ENCODE peak calls at places on chromosomes 5 and 9, in five cellular contexts. C is iPS DF 6.9, F is posterior cingulate gyrus, K is NCI-H1105, T is fibroblast of lung. Q is an unnamed sample.

GRCh38 chr5:169296456-169297220 is 4.3 kb downstream of the SLIT3 start:
- DNase-seq in K (no peak), C (no peak), T (peak; percentile 67), F (no peak), Q (no peak)

GRCh38 chr9:99752710-99753109 is 69.0 kb upstream of the NR4A3 start:
- DNase-seq in F (no peak), K (no peak), C (no peak), T (peak; percentile 74), Q (no peak)

GRCh38 chr5:175696139-175696854 is 38.4 kb downstream of the HRH2 start:
- DNase-seq in C (peak; percentile 81), F (no peak), T (no peak), K (no peak), Q (peak; percentile 51)

GRCh38 chr5:140261403-140262171 is 41.3 kb downstream of the PFDN1 start:
- DNase-seq in T (peak; percentile 88), C (no peak), F (no peak), K (peak; percentile 55), Q (no peak)

GRCh38 chr5:167916706-167917105 is 374.7 kb upstream of the WWC1 start:
- DNase-seq in T (peak; percentile 88), C (no peak), K (no peak), F (peak; percentile 38), Q (no peak)

GRCh38 chr9:504921-505821 is 290.5 kb downstream of the DOCK8 start:
- DNase-seq in F (no peak), T (peak; percentile 16), K (no peak), C (no peak), Q (no peak)

GRCh38 chr9:133403766-133404439 is 13.9 kb downstream of the REXO4 start:
- DNase-seq in F (peak; percentile 41), K (no peak), C (no peak), T (no peak), Q (peak; percentile 22)

GRCh38 chr5:1720396-1721110 is 79.1 kb downstream of the MRPL36 start:
- DNase-seq in K (no peak), T (no peak), C (no peak), F (no peak), Q (no peak)

GRCh38 chr9:134159566-134160245 is 4.7 kb downstream of the RNU6ATAC start:
- DNase-seq in F (no peak), K (no peak), T (no peak), C (no peak), Q (no peak)

GRCh38 chr5:119453045-119453383 is 717 bp downstream of the HSD17B4 start:
- DNase-seq in T (peak; percentile 38), C (no peak), F (no peak), K (peak; percentile 4), Q (no peak)

GRCh38 chr9:133968966-133969617 is 23.0 kb downstream of the VAV2 start:
- DNase-seq in T (no peak), F (peak; percentile 40), K (no peak), C (no peak), Q (no peak)

GRCh38 chr5:54087436-54087835 is 222.9 kb downstream of the ARL15 start:
- DNase-seq in F (no peak), T (peak; percentile 94), K (no peak), C (no peak), Q (no peak)

GRCh38 chr5:26323794-26324193 is 714.6 kb downstream of the CDH9 start:
- DNase-seq in F (no peak), K (no peak), C (no peak), T (no peak), Q (no peak)

GRCh38 chr5:76082790-76083554 is at the start of gene SV2C:
- DNase-seq in T (peak; percentile 32), K (peak; percentile 37), C (no peak), F (no peak), Q (no peak)

GRCh38 chr9:2489838-2490314 is 131.7 kb upstream of the VLDLR start:
- DNase-seq in F (no peak), C (no peak), K (no peak), T (peak; percentile 74), Q (no peak)

Q was measured in NT2/D1.